ENCODE peak calls at places on chromosomes 6 and 20, in four cellular contexts. E, Z, A and Y are unnamed samples.
A peak's percentile ranks its signal among the peaks of the same experiment; 100 is the strongest.

GRCh38 chr20:48164034-48164433 is 378.8 kb upstream of the SULF2 start:
- DNase-seq in E (no peak), Z (no peak), A (no peak), Y (no peak)

GRCh38 chr6:40968620-40969145 is 70.3 kb downstream of the UNC5CL start:
- DNase-seq in A (no peak), E (no peak), Z (no peak), Y (no peak)

GRCh38 chr6:107179004-107179403 is 63.7 kb upstream of the BEND3 start:
- DNase-seq in E (peak; percentile 8), A (no peak), Z (peak; percentile 20), Y (peak; percentile 24)

GRCh38 chr6:131281471-131282270 is 146.4 kb downstream of the AKAP7 start:
- DNase-seq in Z (no peak), E (peak; percentile 17), A (no peak), Y (no peak)

GRCh38 chr20:5513975-5514516 is 197.3 kb upstream of the PROKR2 start:
- DNase-seq in A (no peak), E (peak; percentile 49), Z (no peak), Y (peak; percentile 84)

GRCh38 chr20:58659841-58660240 is 8.8 kb downstream of the STX16 start:
- DNase-seq in Z (no peak), E (no peak), A (no peak), Y (no peak)

GRCh38 chr6:39426057-39426592 is 103.6 kb upstream of the KCNK16 start:
- DNase-seq in Z (no peak), A (no peak), E (peak; percentile 33), Y (peak; percentile 8)

GRCh38 chr6:5898102-5898501 is 108.6 kb downstream of the NRN1 start:
- DNase-seq in A (no peak), Z (no peak), E (no peak), Y (no peak)

GRCh38 chr6:121522265-121522664 is 86.8 kb downstream of the GJA1 start:
- DNase-seq in E (peak; percentile 96), A (no peak), Z (no peak), Y (peak; percentile 77)

GRCh38 chr20:37326666-37327065 is 19.3 kb upstream of the SRC start:
- DNase-seq in Z (no peak), E (no peak), A (no peak), Y (no peak)

GRCh38 chr20:10672579-10673127 is 1.1 kb downstream of the JAG1 start:
- DNase-seq in E (peak; percentile 67), Z (peak; percentile 17), A (no peak), Y (no peak)

GRCh38 chr20:21139881-21140566 is 14.1 kb downstream of the KIZ start:
- DNase-seq in Z (no peak), E (no peak), A (no peak), Y (no peak)

GRCh38 chr6:39451831-39452230 is 129.3 kb upstream of the KCNK16 start:
- DNase-seq in A (no peak), E (no peak), Z (peak; percentile 32), Y (no peak)

GRCh38 chr20:38355161-38356012 is 9.1 kb downstream of the LBP start:
- DNase-seq in E (no peak), Z (no peak), A (no peak), Y (no peak)

GRCh38 chr6:16844183-16844582 is 82.9 kb upstream of the ATXN1 start:
- DNase-seq in Z (no peak), E (no peak), A (no peak), Y (no peak)

GRCh38 chr20:31704225-31705119 is 18.2 kb downstream of the BCL2L1 start:
- DNase-seq in A (no peak), Z (no peak), E (peak; percentile 66), Y (peak; percentile 75)

GRCh38 chr6:27267865-27268444 is 20.5 kb downstream of the PRSS16 start:
- DNase-seq in E (no peak), A (no peak), Z (no peak), Y (no peak)

GRCh38 chr6:167893416-167893815 is 66.7 kb downstream of the AFDN start:
- DNase-seq in A (no peak), E (peak; percentile 52), Z (no peak), Y (no peak)
- TF ChIP-seq ELK1 in A (no peak), E (no peak), Z (no peak), Y (no peak)

GRCh38 chr6:11335826-11336225 is 103.4 kb upstream of the NEDD9 start:
- DNase-seq in Z (no peak), A (no peak), E (no peak), Y (no peak)
- H3K27ac ChIP-seq in Z (no peak overlapping the region), A (no peak overlapping the region), E (no peak overlapping the region), Y (no peak overlapping the region)

GRCh38 chr20:3686867-3687321 is 5.1 kb upstream of the ADAM33 start:
- DNase-seq in A (no peak), E (peak; percentile 94), Z (no peak), Y (no peak)
- TF ChIP-seq ELK1 in A (no peak), E (no peak), Z (no peak), Y (no peak)

DNA sequence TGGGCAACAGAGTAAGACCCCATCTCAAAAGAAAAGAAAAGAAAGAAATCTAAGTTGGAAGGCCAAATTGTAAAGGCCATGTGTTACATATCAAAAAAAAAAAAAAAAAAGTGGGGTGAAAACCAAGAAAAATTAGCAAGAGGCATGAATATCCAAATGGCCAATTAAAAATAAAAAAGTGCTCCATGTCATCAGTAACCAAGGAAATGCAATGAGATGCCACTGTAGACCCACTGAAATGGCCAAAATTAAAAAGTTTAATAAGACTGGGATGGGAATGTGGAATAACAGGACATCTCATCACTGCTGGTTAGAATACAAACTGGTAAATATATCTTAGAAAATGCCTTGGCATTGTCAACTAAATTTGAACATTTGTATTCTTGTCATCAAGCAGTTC is 30.1 kb upstream of the BCLAF1 start:
- DNase-seq in E (no peak), A (no peak), Z (no peak), Y (no peak)
- H3K27ac ChIP-seq in E (no peak overlapping the region), A (no peak overlapping the region), Z (no peak overlapping the region), Y (no peak overlapping the region)